ENCODE peak calls at places on chromosomes 6 and 20, in ten cellular contexts. One of them, this sample, is unnamed.

GRCh38 chr6:150857062-150857905 is 8.2 kb upstream of the MTHFD1L start:
- DNase-seq in GM23338: no peak
- DNase-seq in HCT116: peak
- DNase-seq in fibroblast of mammary gland: peak
- DNase-seq in cardiac fibroblast: peak
- DNase-seq in GM12865: no peak
- DNase-seq in tibial nerve: no peak
- DNase-seq in A673: peak
- DNase-seq in BJ: peak
- DNase-seq in psoas muscle: no peak
- DNase-seq in this sample: peak

GRCh38 chr20:13554076-13554475 is 84.7 kb downstream of the TASP1 start:
- DNase-seq in tibial nerve: no peak
- DNase-seq in GM12865: no peak
- DNase-seq in HCT116: no peak
- DNase-seq in BJ: no peak
- DNase-seq in psoas muscle: no peak
- DNase-seq in GM23338: no peak
- DNase-seq in A673: no peak
- DNase-seq in cardiac fibroblast: peak
- DNase-seq in fibroblast of mammary gland: no peak
- DNase-seq in this sample: no peak

GRCh38 chr6:79404677-79405076 is 132.6 kb downstream of the LCA5 start:
- DNase-seq in tibial nerve: no peak
- DNase-seq in fibroblast of mammary gland: no peak
- DNase-seq in GM23338: no peak
- DNase-seq in GM12865: no peak
- DNase-seq in A673: no peak
- DNase-seq in BJ: no peak
- DNase-seq in HCT116: no peak
- DNase-seq in cardiac fibroblast: no peak
- DNase-seq in psoas muscle: no peak
- DNase-seq in this sample: no peak

GRCh38 chr20:57409672-57410397 is 18.6 kb downstream of the RBM38 start:
- DNase-seq in HCT116: no peak
- DNase-seq in tibial nerve: no peak
- DNase-seq in psoas muscle: no peak
- DNase-seq in cardiac fibroblast: no peak
- DNase-seq in GM12865: no peak
- DNase-seq in A673: no peak
- DNase-seq in BJ: no peak
- DNase-seq in GM23338: no peak
- DNase-seq in fibroblast of mammary gland: no peak
- DNase-seq in this sample: no peak

GRCh38 chr20:45592574-45593189 is 13.6 kb upstream of the WFDC8 start:
- DNase-seq in tibial nerve: no peak
- DNase-seq in A673: peak
- DNase-seq in BJ: no peak
- DNase-seq in HCT116: peak
- DNase-seq in GM23338: peak
- DNase-seq in cardiac fibroblast: peak
- DNase-seq in GM12865: peak
- DNase-seq in fibroblast of mammary gland: peak
- DNase-seq in psoas muscle: no peak
- DNase-seq in this sample: no peak

GRCh38 chr6:11388983-11389944 is 148.3 kb upstream of the TMEM170B start:
- DNase-seq in BJ: no peak
- DNase-seq in cardiac fibroblast: no peak
- DNase-seq in GM12865: no peak
- DNase-seq in tibial nerve: no peak
- DNase-seq in fibroblast of mammary gland: no peak
- DNase-seq in A673: no peak
- DNase-seq in GM23338: no peak
- DNase-seq in HCT116: no peak
- DNase-seq in psoas muscle: no peak
- DNase-seq in this sample: no peak

GRCh38 chr20:49276895-49277785 is 717 bp downstream of the ZNFX1 start:
- DNase-seq in HCT116: no peak
- DNase-seq in cardiac fibroblast: no peak
- DNase-seq in tibial nerve: peak
- DNase-seq in psoas muscle: peak
- DNase-seq in A673: peak
- DNase-seq in GM12865: peak
- DNase-seq in BJ: no peak
- DNase-seq in GM23338: peak
- DNase-seq in fibroblast of mammary gland: no peak
- DNase-seq in this sample: no peak

GRCh38 chr20:57072184-57072583 is 194.3 kb downstream of the BMP7 start:
- DNase-seq in tibial nerve: no peak
- DNase-seq in fibroblast of mammary gland: no peak
- DNase-seq in psoas muscle: no peak
- DNase-seq in GM23338: no peak
- DNase-seq in cardiac fibroblast: no peak
- DNase-seq in HCT116: no peak
- DNase-seq in GM12865: no peak
- DNase-seq in A673: no peak
- DNase-seq in BJ: no peak
- DNase-seq in this sample: no peak

GRCh38 chr6:137863126-137863996 is 3.7 kb upstream of the TNFAIP3 start:
- DNase-seq in GM23338: no peak
- DNase-seq in tibial nerve: no peak
- DNase-seq in A673: no peak
- DNase-seq in HCT116: no peak
- DNase-seq in fibroblast of mammary gland: no peak
- DNase-seq in BJ: no peak
- DNase-seq in GM12865: no peak
- DNase-seq in cardiac fibroblast: peak
- DNase-seq in psoas muscle: no peak
- DNase-seq in this sample: no peak

GRCh38 chr6:137866914-137867684 is at the start of gene TNFAIP3:
- DNase-seq in psoas muscle: peak
- DNase-seq in HCT116: peak
- DNase-seq in GM23338: peak
- DNase-seq in BJ: peak
- DNase-seq in fibroblast of mammary gland: peak
- DNase-seq in cardiac fibroblast: peak
- DNase-seq in tibial nerve: peak
- DNase-seq in A673: peak
- DNase-seq in GM12865: peak
- DNase-seq in this sample: peak

GRCh38 chr6:137866200-137866913 is 702 bp upstream of the TNFAIP3 start:
- DNase-seq in HCT116: no peak
- DNase-seq in GM23338: peak
- DNase-seq in BJ: no peak
- DNase-seq in GM12865: no peak
- DNase-seq in psoas muscle: peak
- DNase-seq in A673: peak
- DNase-seq in fibroblast of mammary gland: no peak
- DNase-seq in cardiac fibroblast: no peak
- DNase-seq in tibial nerve: peak
- DNase-seq in this sample: no peak

GRCh38 chr6:137862419-137863125 is 4.5 kb upstream of the TNFAIP3 start:
- DNase-seq in cardiac fibroblast: no peak
- DNase-seq in psoas muscle: no peak
- DNase-seq in GM23338: no peak
- DNase-seq in GM12865: no peak
- DNase-seq in tibial nerve: no peak
- DNase-seq in BJ: no peak
- DNase-seq in A673: no peak
- DNase-seq in HCT116: no peak
- DNase-seq in fibroblast of mammary gland: no peak
- DNase-seq in this sample: no peak

DNA sequence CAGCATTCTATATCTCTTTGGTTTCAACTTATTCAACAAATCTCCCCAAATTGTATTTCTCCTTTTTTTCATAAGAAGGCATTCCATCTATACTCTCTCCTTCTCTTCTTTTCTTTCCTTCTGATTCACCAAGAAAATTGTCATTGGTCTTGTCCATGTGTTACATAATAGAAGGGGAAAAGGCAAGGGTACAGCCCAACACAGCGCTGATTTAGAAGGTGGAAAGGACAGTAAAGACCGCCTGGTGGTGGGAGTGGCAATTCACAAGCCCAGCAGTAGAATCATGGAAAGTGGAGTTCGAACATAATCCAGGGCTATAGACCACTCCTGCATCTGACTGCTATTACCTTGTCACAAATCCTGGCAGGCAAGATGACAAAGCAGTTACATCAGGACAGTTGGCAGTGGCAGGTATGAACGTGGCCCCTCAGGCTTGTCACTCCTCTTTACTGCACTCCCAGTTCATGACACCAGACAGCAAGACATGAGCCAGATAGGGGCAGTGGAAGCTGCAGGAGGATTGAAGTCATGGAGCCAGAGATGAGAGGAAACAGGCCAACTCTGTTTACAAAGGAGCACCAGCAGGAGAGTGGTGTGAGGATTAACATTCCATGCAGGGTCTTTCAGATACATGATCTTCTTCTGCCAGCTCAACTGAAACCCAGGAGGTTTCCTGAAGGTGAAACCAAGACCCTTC is 2.1 kb upstream of the TNFAIP3 start:
- DNase-seq in HCT116: no peak
- DNase-seq in GM12865: no peak
- DNase-seq in cardiac fibroblast: no peak
- DNase-seq in tibial nerve: no peak
- DNase-seq in BJ: no peak
- DNase-seq in fibroblast of mammary gland: no peak
- DNase-seq in A673: no peak
- DNase-seq in psoas muscle: no peak
- DNase-seq in GM23338: no peak
- DNase-seq in this sample: no peak
- TF ChIP-seq CTCF in HCT116: no peak
- TF ChIP-seq CTCF in GM12865: no peak
- TF ChIP-seq CTCF in cardiac fibroblast: no peak
- TF ChIP-seq CTCF in tibial nerve: no peak
- TF ChIP-seq CTCF in BJ: no peak
- TF ChIP-seq CTCF in fibroblast of mammary gland: no peak
- TF ChIP-seq CTCF in A673: no peak
- TF ChIP-seq CTCF in psoas muscle: no peak
- TF ChIP-seq CTCF in GM23338: no peak
- TF ChIP-seq CTCF in this sample: no peak

DNA sequence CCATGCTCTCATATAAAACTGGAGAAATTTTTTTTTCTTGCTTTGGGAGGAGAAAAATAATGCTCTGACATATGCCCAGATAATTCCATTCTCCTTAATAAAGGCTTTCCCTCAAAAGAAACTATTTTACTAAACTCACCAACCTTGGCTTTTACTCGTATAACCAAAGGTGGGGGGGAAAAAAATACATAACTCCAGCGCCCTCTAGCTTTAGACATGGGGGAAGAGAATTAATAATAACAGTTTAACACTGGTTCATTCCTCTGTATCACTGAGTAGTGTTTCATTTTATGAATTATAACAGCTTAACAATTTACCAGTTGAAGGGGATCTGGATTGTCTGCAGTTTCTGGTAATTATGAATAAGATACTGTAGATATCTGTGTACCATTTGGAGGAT is 1226.1 kb downstream of the GRIK2 start:
- DNase-seq in BJ: no peak
- DNase-seq in fibroblast of mammary gland: peak
- DNase-seq in GM12865: no peak
- DNase-seq in psoas muscle: no peak
- DNase-seq in HCT116: peak
- DNase-seq in tibial nerve: no peak
- DNase-seq in A673: peak
- DNase-seq in cardiac fibroblast: peak
- DNase-seq in GM23338: peak
- DNase-seq in this sample: no peak
- TF ChIP-seq CTCF in BJ: peak
- TF ChIP-seq CTCF in fibroblast of mammary gland: peak
- TF ChIP-seq CTCF in GM12865: peak
- TF ChIP-seq CTCF in psoas muscle: peak
- TF ChIP-seq CTCF in HCT116: peak
- TF ChIP-seq CTCF in tibial nerve: no peak
- TF ChIP-seq CTCF in A673: peak
- TF ChIP-seq CTCF in cardiac fibroblast: no peak
- TF ChIP-seq CTCF in GM23338: peak
- TF ChIP-seq CTCF in this sample: peak

DNA sequence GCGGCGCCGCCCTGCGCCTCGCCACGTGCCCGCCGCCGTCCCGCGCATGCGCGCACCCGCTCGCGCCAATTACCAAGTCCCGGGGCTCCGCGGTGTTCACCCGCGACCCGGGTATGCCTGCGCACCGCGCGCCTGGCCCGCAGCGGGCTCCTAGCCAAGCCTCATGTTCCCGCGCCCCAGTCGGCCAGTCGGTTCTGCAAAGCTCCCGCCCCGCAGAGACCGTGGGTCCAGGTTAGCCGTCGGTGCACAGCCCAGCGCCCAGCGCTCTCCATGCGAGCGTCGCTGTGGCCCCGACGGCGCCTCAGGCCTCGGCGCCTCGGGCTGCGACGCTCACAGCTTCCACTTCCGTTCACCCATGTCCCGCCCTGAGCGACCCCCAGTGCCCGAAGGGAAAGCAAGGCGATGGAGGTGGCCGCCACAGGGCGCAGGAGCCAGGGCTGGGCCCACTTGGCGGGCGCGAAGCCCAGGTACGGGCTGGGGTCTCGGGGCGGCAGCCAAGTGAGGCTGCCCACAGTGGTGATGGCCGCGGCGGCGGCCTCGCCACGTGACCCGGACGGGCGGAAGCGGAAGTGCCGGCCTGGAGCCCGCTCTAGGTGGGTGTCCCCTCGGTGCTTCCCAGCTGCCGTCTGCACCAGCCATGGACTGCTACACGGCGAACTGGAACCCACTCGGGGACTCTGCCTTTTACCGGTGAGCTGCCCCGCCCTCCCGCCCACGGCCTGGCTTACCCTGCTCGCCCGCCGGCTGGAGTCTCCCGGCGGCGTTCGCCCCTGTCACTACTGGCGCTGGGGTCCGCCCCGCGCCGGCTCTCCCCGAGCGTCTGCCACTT is at the start of the genes PCED1A and VPS16:
- DNase-seq in BJ: peak
- DNase-seq in GM23338: peak
- DNase-seq in psoas muscle: peak
- DNase-seq in HCT116: peak
- DNase-seq in cardiac fibroblast: peak
- DNase-seq in tibial nerve: peak
- DNase-seq in fibroblast of mammary gland: peak
- DNase-seq in GM12865: peak
- DNase-seq in A673: peak
- DNase-seq in this sample: peak
- TF ChIP-seq CTCF in BJ: no peak
- TF ChIP-seq CTCF in GM23338: no peak
- TF ChIP-seq CTCF in psoas muscle: no peak
- TF ChIP-seq CTCF in HCT116: no peak
- TF ChIP-seq CTCF in cardiac fibroblast: no peak
- TF ChIP-seq CTCF in tibial nerve: no peak
- TF ChIP-seq CTCF in fibroblast of mammary gland: no peak
- TF ChIP-seq CTCF in GM12865: no peak
- TF ChIP-seq CTCF in A673: no peak
- TF ChIP-seq CTCF in this sample: no peak

GRCh38 chr6:96468281-96468680 is 53.3 kb upstream of the UFL1 start:
- DNase-seq in HCT116: no peak
- DNase-seq in fibroblast of mammary gland: no peak
- DNase-seq in BJ: no peak
- DNase-seq in psoas muscle: no peak
- DNase-seq in cardiac fibroblast: no peak
- DNase-seq in GM23338: no peak
- DNase-seq in GM12865: no peak
- DNase-seq in A673: no peak
- DNase-seq in tibial nerve: no peak
- DNase-seq in this sample: no peak

GRCh38 chr6:96469312-96469711 is 52.3 kb upstream of the UFL1 start:
- DNase-seq in cardiac fibroblast: no peak
- DNase-seq in GM12865: no peak
- DNase-seq in psoas muscle: no peak
- DNase-seq in fibroblast of mammary gland: no peak
- DNase-seq in A673: no peak
- DNase-seq in GM23338: no peak
- DNase-seq in HCT116: no peak
- DNase-seq in BJ: no peak
- DNase-seq in tibial nerve: no peak
- DNase-seq in this sample: no peak

GRCh38 chr6:96467814-96468213 is 53.8 kb upstream of the UFL1 start:
- DNase-seq in fibroblast of mammary gland: no peak
- DNase-seq in psoas muscle: no peak
- DNase-seq in GM23338: no peak
- DNase-seq in GM12865: no peak
- DNase-seq in HCT116: no peak
- DNase-seq in BJ: no peak
- DNase-seq in A673: no peak
- DNase-seq in tibial nerve: no peak
- DNase-seq in cardiac fibroblast: no peak
- DNase-seq in this sample: no peak

GRCh38 chr6:96470296-96470695 is 51.3 kb upstream of the UFL1 start:
- DNase-seq in tibial nerve: no peak
- DNase-seq in fibroblast of mammary gland: no peak
- DNase-seq in cardiac fibroblast: no peak
- DNase-seq in psoas muscle: no peak
- DNase-seq in HCT116: no peak
- DNase-seq in GM23338: no peak
- DNase-seq in A673: no peak
- DNase-seq in GM12865: no peak
- DNase-seq in BJ: no peak
- DNase-seq in this sample: no peak

GRCh38 chr6:96468681-96469224 is 52.9 kb upstream of the UFL1 start:
- DNase-seq in tibial nerve: no peak
- DNase-seq in GM23338: peak
- DNase-seq in GM12865: peak
- DNase-seq in BJ: no peak
- DNase-seq in HCT116: no peak
- DNase-seq in fibroblast of mammary gland: no peak
- DNase-seq in psoas muscle: no peak
- DNase-seq in cardiac fibroblast: peak
- DNase-seq in A673: peak
- DNase-seq in this sample: no peak
- TF ChIP-seq CTCF in tibial nerve: no peak
- TF ChIP-seq CTCF in GM23338: no peak
- TF ChIP-seq CTCF in GM12865: no peak
- TF ChIP-seq CTCF in BJ: no peak
- TF ChIP-seq CTCF in HCT116: peak
- TF ChIP-seq CTCF in fibroblast of mammary gland: no peak
- TF ChIP-seq CTCF in psoas muscle: no peak
- TF ChIP-seq CTCF in cardiac fibroblast: no peak
- TF ChIP-seq CTCF in A673: peak
- TF ChIP-seq CTCF in this sample: peak

This sample was measured in mesothelial cell of epicardium.